ENCODE peak calls at places on chromosomes 6 and 20, in ten cellular contexts. One of them, this sample, is unnamed.

GRCh38 chr6:13859871-13860555 is 45.7 kb upstream of the MCUR1 start:
- DNase-seq in WTC11: peak; percentile 63
- DNase-seq in A549: no peak
- DNase-seq in activated B cell treated with CpG ODN at 0.5 μM for 24 hours: peak; percentile 18
- DNase-seq in cardiac muscle cell: no peak
- DNase-seq in fibroblast of pulmonary artery: no peak
- DNase-seq in left ventricle myocardium inferior: no peak
- DNase-seq in fibroblast of lung: peak; percentile 13
- DNase-seq in BJ: no peak
- DNase-seq in fibroblast of mammary gland: no peak
- DNase-seq in this sample: no peak

GRCh38 chr6:73669005-73669404 is 15.2 kb upstream of the SLC17A5 start:
- DNase-seq in fibroblast of pulmonary artery: peak; percentile 24
- DNase-seq in A549: no peak
- DNase-seq in fibroblast of lung: no peak
- DNase-seq in left ventricle myocardium inferior: no peak
- DNase-seq in cardiac muscle cell: no peak
- DNase-seq in fibroblast of mammary gland: no peak
- DNase-seq in BJ: no peak
- DNase-seq in WTC11: no peak
- DNase-seq in activated B cell treated with CpG ODN at 0.5 μM for 24 hours: no peak
- DNase-seq in this sample: no peak

GRCh38 chr6:17885079-17885478 is 102.4 kb downstream of the KIF13A start:
- DNase-seq in activated B cell treated with CpG ODN at 0.5 μM for 24 hours: no peak
- DNase-seq in fibroblast of lung: peak; percentile 34
- DNase-seq in WTC11: no peak
- DNase-seq in BJ: no peak
- DNase-seq in left ventricle myocardium inferior: no peak
- DNase-seq in fibroblast of mammary gland: no peak
- DNase-seq in A549: no peak
- DNase-seq in cardiac muscle cell: no peak
- DNase-seq in fibroblast of pulmonary artery: no peak
- DNase-seq in this sample: no peak

GRCh38 chr6:6193221-6193745 is 127.2 kb downstream of the F13A1 start:
- DNase-seq in cardiac muscle cell: no peak
- DNase-seq in activated B cell treated with CpG ODN at 0.5 μM for 24 hours: no peak
- DNase-seq in fibroblast of pulmonary artery: no peak
- DNase-seq in left ventricle myocardium inferior: no peak
- DNase-seq in fibroblast of lung: no peak
- DNase-seq in WTC11: no peak
- DNase-seq in A549: no peak
- DNase-seq in BJ: no peak
- DNase-seq in fibroblast of mammary gland: peak; percentile 3
- DNase-seq in this sample: no peak

GRCh38 chr6:67606905-67607828 is 1027.9 kb upstream of the ADGRB3 start:
- DNase-seq in fibroblast of pulmonary artery: peak; percentile 66
- DNase-seq in fibroblast of lung: peak; percentile 41
- DNase-seq in WTC11: no peak
- DNase-seq in fibroblast of mammary gland: peak; percentile 41
- DNase-seq in left ventricle myocardium inferior: no peak
- DNase-seq in BJ: no peak
- DNase-seq in cardiac muscle cell: no peak
- DNase-seq in A549: peak; percentile 1
- DNase-seq in activated B cell treated with CpG ODN at 0.5 μM for 24 hours: no peak
- DNase-seq in this sample: no peak

GRCh38 chr6:82569022-82569421 is 205.4 kb downstream of the TPBG start:
- DNase-seq in fibroblast of pulmonary artery: no peak
- DNase-seq in BJ: no peak
- DNase-seq in WTC11: no peak
- DNase-seq in A549: no peak
- DNase-seq in activated B cell treated with CpG ODN at 0.5 μM for 24 hours: no peak
- DNase-seq in left ventricle myocardium inferior: no peak
- DNase-seq in cardiac muscle cell: no peak
- DNase-seq in fibroblast of lung: no peak
- DNase-seq in fibroblast of mammary gland: no peak
- DNase-seq in this sample: no peak

GRCh38 chr6:71929047-71929446 is 42.7 kb downstream of the RIMS1 start:
- DNase-seq in fibroblast of mammary gland: no peak
- DNase-seq in cardiac muscle cell: no peak
- DNase-seq in BJ: no peak
- DNase-seq in fibroblast of lung: no peak
- DNase-seq in left ventricle myocardium inferior: no peak
- DNase-seq in fibroblast of pulmonary artery: no peak
- DNase-seq in A549: no peak
- DNase-seq in WTC11: peak; percentile 20
- DNase-seq in activated B cell treated with CpG ODN at 0.5 μM for 24 hours: no peak
- DNase-seq in this sample: no peak

GRCh38 chr6:1890071-1890470 is 280.4 kb downstream of the FOXC1 start:
- DNase-seq in fibroblast of mammary gland: no peak
- DNase-seq in left ventricle myocardium inferior: no peak
- DNase-seq in fibroblast of pulmonary artery: peak; percentile 45
- DNase-seq in A549: no peak
- DNase-seq in WTC11: no peak
- DNase-seq in cardiac muscle cell: no peak
- DNase-seq in BJ: no peak
- DNase-seq in activated B cell treated with CpG ODN at 0.5 μM for 24 hours: no peak
- DNase-seq in fibroblast of lung: peak; percentile 59
- DNase-seq in this sample: no peak

GRCh38 chr6:2231438-2231837 is 14.0 kb downstream of the GMDS start:
- DNase-seq in BJ: no peak
- DNase-seq in WTC11: no peak
- DNase-seq in left ventricle myocardium inferior: no peak
- DNase-seq in activated B cell treated with CpG ODN at 0.5 μM for 24 hours: no peak
- DNase-seq in fibroblast of pulmonary artery: peak; percentile 45
- DNase-seq in fibroblast of mammary gland: peak; percentile 27
- DNase-seq in A549: no peak
- DNase-seq in fibroblast of lung: peak; percentile 72
- DNase-seq in cardiac muscle cell: no peak
- DNase-seq in this sample: no peak

GRCh38 chr20:38870733-38871559 is 55.3 kb upstream of the FAM83D start:
- DNase-seq in BJ: no peak
- DNase-seq in left ventricle myocardium inferior: no peak
- DNase-seq in cardiac muscle cell: no peak
- DNase-seq in WTC11: no peak
- DNase-seq in A549: peak; percentile 58
- DNase-seq in fibroblast of pulmonary artery: peak; percentile 17
- DNase-seq in activated B cell treated with CpG ODN at 0.5 μM for 24 hours: no peak
- DNase-seq in fibroblast of lung: peak; percentile 6
- DNase-seq in fibroblast of mammary gland: peak; percentile 2
- DNase-seq in this sample: no peak

GRCh38 chr20:53714524-53714923 is 120.9 kb upstream of the ZNF217 start:
- DNase-seq in A549: no peak
- DNase-seq in left ventricle myocardium inferior: no peak
- DNase-seq in fibroblast of mammary gland: no peak
- DNase-seq in WTC11: no peak
- DNase-seq in fibroblast of lung: no peak
- DNase-seq in BJ: no peak
- DNase-seq in cardiac muscle cell: no peak
- DNase-seq in fibroblast of pulmonary artery: no peak
- DNase-seq in activated B cell treated with CpG ODN at 0.5 μM for 24 hours: no peak
- DNase-seq in this sample: no peak

GRCh38 chr6:38503032-38503784 is 136.5 kb downstream of the BTBD9 start:
- DNase-seq in WTC11: peak; percentile 19
- DNase-seq in activated B cell treated with CpG ODN at 0.5 μM for 24 hours: no peak
- DNase-seq in BJ: no peak
- DNase-seq in fibroblast of lung: no peak
- DNase-seq in left ventricle myocardium inferior: no peak
- DNase-seq in cardiac muscle cell: no peak
- DNase-seq in fibroblast of mammary gland: no peak
- DNase-seq in A549: no peak
- DNase-seq in fibroblast of pulmonary artery: no peak
- DNase-seq in this sample: no peak

GRCh38 chr6:4466769-4467480 is 309.3 kb upstream of the CDYL start:
- DNase-seq in fibroblast of pulmonary artery: peak; percentile 25
- DNase-seq in cardiac muscle cell: no peak
- DNase-seq in fibroblast of lung: peak; percentile 19
- DNase-seq in activated B cell treated with CpG ODN at 0.5 μM for 24 hours: no peak
- DNase-seq in BJ: no peak
- DNase-seq in left ventricle myocardium inferior: no peak
- DNase-seq in fibroblast of mammary gland: peak; percentile 16
- DNase-seq in WTC11: no peak
- DNase-seq in A549: peak; percentile 27
- DNase-seq in this sample: no peak

GRCh38 chr6:131929227-131929626 is 21.9 kb downstream of the CCN2 start:
- DNase-seq in activated B cell treated with CpG ODN at 0.5 μM for 24 hours: no peak
- DNase-seq in fibroblast of lung: no peak
- DNase-seq in left ventricle myocardium inferior: no peak
- DNase-seq in A549: no peak
- DNase-seq in cardiac muscle cell: no peak
- DNase-seq in WTC11: no peak
- DNase-seq in BJ: no peak
- DNase-seq in fibroblast of mammary gland: no peak
- DNase-seq in fibroblast of pulmonary artery: no peak
- DNase-seq in this sample: no peak
- TF ChIP-seq CTCF in activated B cell treated with CpG ODN at 0.5 μM for 24 hours: no peak
- TF ChIP-seq CTCF in fibroblast of lung: peak; percentile 1
- TF ChIP-seq CTCF in left ventricle myocardium inferior: no peak
- TF ChIP-seq CTCF in A549: no peak
- TF ChIP-seq CTCF in cardiac muscle cell: peak; percentile 17
- TF ChIP-seq CTCF in WTC11: no peak
- TF ChIP-seq CTCF in BJ: no peak
- TF ChIP-seq CTCF in fibroblast of mammary gland: no peak
- TF ChIP-seq CTCF in fibroblast of pulmonary artery: peak; percentile 10
- TF ChIP-seq CTCF in this sample: no peak

GRCh38 chr6:153963352-153963751 is 75.7 kb upstream of the OPRM1 start:
- DNase-seq in fibroblast of pulmonary artery: no peak
- DNase-seq in BJ: no peak
- DNase-seq in WTC11: no peak
- DNase-seq in left ventricle myocardium inferior: no peak
- DNase-seq in activated B cell treated with CpG ODN at 0.5 μM for 24 hours: no peak
- DNase-seq in A549: no peak
- DNase-seq in cardiac muscle cell: no peak
- DNase-seq in fibroblast of mammary gland: no peak
- DNase-seq in fibroblast of lung: no peak
- DNase-seq in this sample: no peak
- TF ChIP-seq CTCF in fibroblast of pulmonary artery: no peak
- TF ChIP-seq CTCF in BJ: no peak
- TF ChIP-seq CTCF in WTC11: no peak
- TF ChIP-seq CTCF in left ventricle myocardium inferior: no peak
- TF ChIP-seq CTCF in activated B cell treated with CpG ODN at 0.5 μM for 24 hours: no peak
- TF ChIP-seq CTCF in A549: no peak
- TF ChIP-seq CTCF in cardiac muscle cell: no peak
- TF ChIP-seq CTCF in fibroblast of mammary gland: no peak
- TF ChIP-seq CTCF in fibroblast of lung: no peak
- TF ChIP-seq CTCF in this sample: no peak

GRCh38 chr6:116430860-116431259 is 30.3 kb upstream of the CALHM6 start:
- DNase-seq in A549: no peak
- DNase-seq in fibroblast of pulmonary artery: no peak
- DNase-seq in cardiac muscle cell: no peak
- DNase-seq in left ventricle myocardium inferior: no peak
- DNase-seq in BJ: no peak
- DNase-seq in fibroblast of mammary gland: no peak
- DNase-seq in activated B cell treated with CpG ODN at 0.5 μM for 24 hours: no peak
- DNase-seq in WTC11: no peak
- DNase-seq in fibroblast of lung: no peak
- DNase-seq in this sample: no peak
- TF ChIP-seq CTCF in A549: no peak
- TF ChIP-seq CTCF in fibroblast of pulmonary artery: no peak
- TF ChIP-seq CTCF in cardiac muscle cell: no peak
- TF ChIP-seq CTCF in left ventricle myocardium inferior: no peak
- TF ChIP-seq CTCF in BJ: no peak
- TF ChIP-seq CTCF in fibroblast of mammary gland: no peak
- TF ChIP-seq CTCF in activated B cell treated with CpG ODN at 0.5 μM for 24 hours: no peak
- TF ChIP-seq CTCF in WTC11: no peak
- TF ChIP-seq CTCF in fibroblast of lung: no peak
- TF ChIP-seq CTCF in this sample: no peak

GRCh38 chr6:40918035-40918651 is 120.9 kb downstream of the UNC5CL start:
- DNase-seq in fibroblast of lung: no peak
- DNase-seq in activated B cell treated with CpG ODN at 0.5 μM for 24 hours: no peak
- DNase-seq in WTC11: no peak
- DNase-seq in left ventricle myocardium inferior: no peak
- DNase-seq in BJ: no peak
- DNase-seq in fibroblast of mammary gland: no peak
- DNase-seq in fibroblast of pulmonary artery: no peak
- DNase-seq in cardiac muscle cell: no peak
- DNase-seq in A549: no peak
- DNase-seq in this sample: no peak
- TF ChIP-seq CTCF in fibroblast of lung: no peak
- TF ChIP-seq CTCF in activated B cell treated with CpG ODN at 0.5 μM for 24 hours: no peak
- TF ChIP-seq CTCF in WTC11: no peak
- TF ChIP-seq CTCF in left ventricle myocardium inferior: no peak
- TF ChIP-seq CTCF in BJ: no peak
- TF ChIP-seq CTCF in fibroblast of mammary gland: no peak
- TF ChIP-seq CTCF in fibroblast of pulmonary artery: no peak
- TF ChIP-seq CTCF in cardiac muscle cell: no peak
- TF ChIP-seq CTCF in A549: no peak
- TF ChIP-seq CTCF in this sample: no peak

DNA sequence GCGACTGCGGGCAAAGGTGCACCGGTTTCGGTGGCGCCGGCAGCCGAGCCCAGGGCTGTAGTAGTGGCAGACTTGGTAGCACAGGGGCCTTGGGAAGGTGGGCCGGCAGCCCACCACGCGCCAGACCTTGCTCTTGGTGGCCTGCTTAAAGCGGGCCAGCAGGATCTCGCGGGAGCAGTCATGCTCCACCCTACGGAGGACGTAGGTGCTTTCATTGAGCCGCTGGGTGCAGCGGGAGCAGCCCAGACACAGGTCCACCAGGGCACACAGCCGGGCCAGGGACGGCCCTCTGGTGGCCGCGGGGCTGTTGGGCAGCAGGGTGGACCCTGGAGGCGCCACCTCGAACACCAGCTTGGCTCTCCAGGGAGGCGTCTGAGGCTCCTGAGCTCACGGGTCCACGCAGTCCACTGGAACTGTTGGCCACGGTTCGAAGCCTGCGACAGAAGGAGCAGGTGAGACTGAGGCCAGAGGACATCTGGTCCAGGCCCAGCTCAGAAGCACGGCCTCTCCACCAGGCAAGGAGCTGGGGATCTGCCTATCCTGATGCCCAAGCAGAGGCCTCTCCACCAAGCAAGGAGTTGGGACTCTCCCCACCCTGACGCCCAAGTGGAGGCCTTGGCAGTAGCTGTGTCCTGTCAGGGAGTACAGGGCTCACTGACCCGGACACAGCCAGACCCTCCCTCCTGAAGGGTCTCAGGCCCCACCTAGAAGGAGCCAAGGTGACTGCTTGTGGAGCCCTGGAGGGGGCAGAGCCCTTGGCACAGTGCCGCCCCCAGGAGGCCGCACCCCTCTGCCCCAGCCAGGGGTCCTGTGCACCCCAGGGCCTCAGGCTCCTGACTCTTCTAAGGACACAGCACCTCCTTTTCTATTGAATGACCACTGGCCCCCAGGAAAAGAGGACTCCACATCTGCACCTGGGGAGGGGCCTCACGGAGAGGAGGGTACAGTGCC is 976 bp downstream of the HELZ2 start:
- DNase-seq in cardiac muscle cell: no peak
- DNase-seq in fibroblast of pulmonary artery: no peak
- DNase-seq in activated B cell treated with CpG ODN at 0.5 μM for 24 hours: no peak
- DNase-seq in BJ: no peak
- DNase-seq in left ventricle myocardium inferior: no peak
- DNase-seq in fibroblast of lung: no peak
- DNase-seq in WTC11: peak; percentile 38
- DNase-seq in fibroblast of mammary gland: no peak
- DNase-seq in A549: peak; percentile 49
- DNase-seq in this sample: no peak
- TF ChIP-seq CTCF in cardiac muscle cell: peak; percentile 14
- TF ChIP-seq CTCF in fibroblast of pulmonary artery: peak; percentile 7
- TF ChIP-seq CTCF in activated B cell treated with CpG ODN at 0.5 μM for 24 hours: no peak
- TF ChIP-seq CTCF in BJ: peak; percentile 36
- TF ChIP-seq CTCF in left ventricle myocardium inferior: no peak
- TF ChIP-seq CTCF in fibroblast of lung: no peak
- TF ChIP-seq CTCF in WTC11: no peak
- TF ChIP-seq CTCF in fibroblast of mammary gland: no peak
- TF ChIP-seq CTCF in A549: peak; percentile 10
- TF ChIP-seq CTCF in this sample: peak; percentile 43